ENCODE peak calls at places on chromosome 1, in nine cellular contexts. One of them, this sample, is unnamed.

GRCh38 chr1:145927073-145927886 is at the start of gene RBM8A:
- DNase-seq in HS-27A: peak; percentile 96
- DNase-seq in activated CD4-positive, alpha-beta memory T cell treated with anti-CD3 and anti-CD28 coated beads, Interleukin-2, amount 10 ng/mL, durations not matched to agents 7 days and 5 days: peak; percentile 97
- DNase-seq in aorta: peak; percentile 95
- DNase-seq in GF-D8: peak; percentile 96
- DNase-seq in stimulated activated CD8-positive, alpha-beta memory T cell treated with anti-CD3 and anti-CD28 coated beads, Interleukin-15, amount 100 ng/mL, for 24 hours: peak; percentile 59
- DNase-seq in activated T-cell treated with anti-CD3 and anti-CD28 coated beads for 1 hour: peak; percentile 83
- DNase-seq in NCI-H82: peak; percentile 99
- DNase-seq in naive thymus-derived CD4-positive, alpha-beta T cell: peak; percentile 98
- DNase-seq in this sample: peak; percentile 66

GRCh38 chr1:30707412-30708360 is 15.7 kb downstream of the MATN1 start:
- DNase-seq in HS-27A: peak; percentile 20
- DNase-seq in activated CD4-positive, alpha-beta memory T cell treated with anti-CD3 and anti-CD28 coated beads, Interleukin-2, amount 10 ng/mL, durations not matched to agents 7 days and 5 days: peak; percentile 60
- DNase-seq in aorta: peak; percentile 90
- DNase-seq in GF-D8: no peak
- DNase-seq in stimulated activated CD8-positive, alpha-beta memory T cell treated with anti-CD3 and anti-CD28 coated beads, Interleukin-15, amount 100 ng/mL, for 24 hours: peak; percentile 16
- DNase-seq in activated T-cell treated with anti-CD3 and anti-CD28 coated beads for 1 hour: peak; percentile 41
- DNase-seq in NCI-H82: peak; percentile 99
- DNase-seq in naive thymus-derived CD4-positive, alpha-beta T cell: peak; percentile 56
- DNase-seq in this sample: peak; percentile 64

GRCh38 chr1:204350857-204351573 is 8.7 kb downstream of the PLEKHA6 start:
- DNase-seq in HS-27A: no peak
- DNase-seq in activated CD4-positive, alpha-beta memory T cell treated with anti-CD3 and anti-CD28 coated beads, Interleukin-2, amount 10 ng/mL, durations not matched to agents 7 days and 5 days: no peak
- DNase-seq in aorta: peak; percentile 93
- DNase-seq in GF-D8: no peak
- DNase-seq in stimulated activated CD8-positive, alpha-beta memory T cell treated with anti-CD3 and anti-CD28 coated beads, Interleukin-15, amount 100 ng/mL, for 24 hours: no peak
- DNase-seq in activated T-cell treated with anti-CD3 and anti-CD28 coated beads for 1 hour: no peak
- DNase-seq in NCI-H82: peak; percentile 78
- DNase-seq in naive thymus-derived CD4-positive, alpha-beta T cell: no peak
- DNase-seq in this sample: peak; percentile 81

GRCh38 chr1:20486457-20487235 is 636 bp upstream of the CAMK2N1 start:
- DNase-seq in HS-27A: no peak
- DNase-seq in activated CD4-positive, alpha-beta memory T cell treated with anti-CD3 and anti-CD28 coated beads, Interleukin-2, amount 10 ng/mL, durations not matched to agents 7 days and 5 days: no peak
- DNase-seq in aorta: peak; percentile 89
- DNase-seq in GF-D8: no peak
- DNase-seq in stimulated activated CD8-positive, alpha-beta memory T cell treated with anti-CD3 and anti-CD28 coated beads, Interleukin-15, amount 100 ng/mL, for 24 hours: no peak
- DNase-seq in activated T-cell treated with anti-CD3 and anti-CD28 coated beads for 1 hour: no peak
- DNase-seq in NCI-H82: peak; percentile 85
- DNase-seq in naive thymus-derived CD4-positive, alpha-beta T cell: no peak
- DNase-seq in this sample: peak; percentile 79

GRCh38 chr1:241817331-241817792 is 30.6 kb upstream of the EXO1 start:
- DNase-seq in HS-27A: no peak
- DNase-seq in activated CD4-positive, alpha-beta memory T cell treated with anti-CD3 and anti-CD28 coated beads, Interleukin-2, amount 10 ng/mL, durations not matched to agents 7 days and 5 days: no peak
- DNase-seq in aorta: no peak
- DNase-seq in GF-D8: no peak
- DNase-seq in stimulated activated CD8-positive, alpha-beta memory T cell treated with anti-CD3 and anti-CD28 coated beads, Interleukin-15, amount 100 ng/mL, for 24 hours: no peak
- DNase-seq in activated T-cell treated with anti-CD3 and anti-CD28 coated beads for 1 hour: no peak
- DNase-seq in NCI-H82: no peak
- DNase-seq in naive thymus-derived CD4-positive, alpha-beta T cell: no peak
- DNase-seq in this sample: no peak

GRCh38 chr1:110607663-110608230 is 1.6 kb upstream of the KCNA2 start:
- DNase-seq in HS-27A: no peak
- DNase-seq in activated CD4-positive, alpha-beta memory T cell treated with anti-CD3 and anti-CD28 coated beads, Interleukin-2, amount 10 ng/mL, durations not matched to agents 7 days and 5 days: no peak
- DNase-seq in aorta: no peak
- DNase-seq in GF-D8: no peak
- DNase-seq in stimulated activated CD8-positive, alpha-beta memory T cell treated with anti-CD3 and anti-CD28 coated beads, Interleukin-15, amount 100 ng/mL, for 24 hours: no peak
- DNase-seq in activated T-cell treated with anti-CD3 and anti-CD28 coated beads for 1 hour: no peak
- DNase-seq in NCI-H82: no peak
- DNase-seq in naive thymus-derived CD4-positive, alpha-beta T cell: no peak
- DNase-seq in this sample: no peak

GRCh38 chr1:202144510-202145324 is at the start of gene ARL8A:
- DNase-seq in HS-27A: no peak
- DNase-seq in activated CD4-positive, alpha-beta memory T cell treated with anti-CD3 and anti-CD28 coated beads, Interleukin-2, amount 10 ng/mL, durations not matched to agents 7 days and 5 days: peak; percentile 78
- DNase-seq in aorta: peak; percentile 92
- DNase-seq in GF-D8: no peak
- DNase-seq in stimulated activated CD8-positive, alpha-beta memory T cell treated with anti-CD3 and anti-CD28 coated beads, Interleukin-15, amount 100 ng/mL, for 24 hours: no peak
- DNase-seq in activated T-cell treated with anti-CD3 and anti-CD28 coated beads for 1 hour: peak; percentile 57
- DNase-seq in NCI-H82: peak; percentile 77
- DNase-seq in naive thymus-derived CD4-positive, alpha-beta T cell: peak; percentile 60
- DNase-seq in this sample: peak; percentile 83

GRCh38 chr1:12572506-12572905 is 45.5 kb downstream of the DHRS3 start:
- DNase-seq in HS-27A: no peak
- DNase-seq in activated CD4-positive, alpha-beta memory T cell treated with anti-CD3 and anti-CD28 coated beads, Interleukin-2, amount 10 ng/mL, durations not matched to agents 7 days and 5 days: no peak
- DNase-seq in aorta: no peak
- DNase-seq in GF-D8: no peak
- DNase-seq in stimulated activated CD8-positive, alpha-beta memory T cell treated with anti-CD3 and anti-CD28 coated beads, Interleukin-15, amount 100 ng/mL, for 24 hours: no peak
- DNase-seq in activated T-cell treated with anti-CD3 and anti-CD28 coated beads for 1 hour: no peak
- DNase-seq in NCI-H82: no peak
- DNase-seq in naive thymus-derived CD4-positive, alpha-beta T cell: no peak
- DNase-seq in this sample: no peak

GRCh38 chr1:245448858-245449534 is 294.2 kb downstream of the KIF26B start:
- DNase-seq in HS-27A: no peak
- DNase-seq in activated CD4-positive, alpha-beta memory T cell treated with anti-CD3 and anti-CD28 coated beads, Interleukin-2, amount 10 ng/mL, durations not matched to agents 7 days and 5 days: no peak
- DNase-seq in aorta: no peak
- DNase-seq in GF-D8: no peak
- DNase-seq in stimulated activated CD8-positive, alpha-beta memory T cell treated with anti-CD3 and anti-CD28 coated beads, Interleukin-15, amount 100 ng/mL, for 24 hours: no peak
- DNase-seq in activated T-cell treated with anti-CD3 and anti-CD28 coated beads for 1 hour: no peak
- DNase-seq in NCI-H82: no peak
- DNase-seq in naive thymus-derived CD4-positive, alpha-beta T cell: no peak
- DNase-seq in this sample: no peak

GRCh38 chr1:33916786-33917185 is 52.9 kb downstream of the HMGB4 start:
- DNase-seq in HS-27A: no peak
- DNase-seq in activated CD4-positive, alpha-beta memory T cell treated with anti-CD3 and anti-CD28 coated beads, Interleukin-2, amount 10 ng/mL, durations not matched to agents 7 days and 5 days: no peak
- DNase-seq in aorta: no peak
- DNase-seq in GF-D8: no peak
- DNase-seq in stimulated activated CD8-positive, alpha-beta memory T cell treated with anti-CD3 and anti-CD28 coated beads, Interleukin-15, amount 100 ng/mL, for 24 hours: no peak
- DNase-seq in activated T-cell treated with anti-CD3 and anti-CD28 coated beads for 1 hour: no peak
- DNase-seq in NCI-H82: no peak
- DNase-seq in naive thymus-derived CD4-positive, alpha-beta T cell: no peak
- DNase-seq in this sample: no peak

GRCh38 chr1:220425852-220426251 is 102.1 kb upstream of the MARK1 start:
- DNase-seq in HS-27A: no peak
- DNase-seq in activated CD4-positive, alpha-beta memory T cell treated with anti-CD3 and anti-CD28 coated beads, Interleukin-2, amount 10 ng/mL, durations not matched to agents 7 days and 5 days: no peak
- DNase-seq in aorta: no peak
- DNase-seq in GF-D8: no peak
- DNase-seq in stimulated activated CD8-positive, alpha-beta memory T cell treated with anti-CD3 and anti-CD28 coated beads, Interleukin-15, amount 100 ng/mL, for 24 hours: no peak
- DNase-seq in activated T-cell treated with anti-CD3 and anti-CD28 coated beads for 1 hour: no peak
- DNase-seq in NCI-H82: no peak
- DNase-seq in naive thymus-derived CD4-positive, alpha-beta T cell: no peak
- DNase-seq in this sample: no peak

GRCh38 chr1:181043025-181043880 is 9.5 kb downstream of the MR1 start:
- DNase-seq in HS-27A: no peak
- DNase-seq in activated CD4-positive, alpha-beta memory T cell treated with anti-CD3 and anti-CD28 coated beads, Interleukin-2, amount 10 ng/mL, durations not matched to agents 7 days and 5 days: no peak
- DNase-seq in aorta: no peak
- DNase-seq in GF-D8: peak; percentile 89
- DNase-seq in stimulated activated CD8-positive, alpha-beta memory T cell treated with anti-CD3 and anti-CD28 coated beads, Interleukin-15, amount 100 ng/mL, for 24 hours: no peak
- DNase-seq in activated T-cell treated with anti-CD3 and anti-CD28 coated beads for 1 hour: no peak
- DNase-seq in NCI-H82: peak; percentile 36
- DNase-seq in naive thymus-derived CD4-positive, alpha-beta T cell: no peak
- DNase-seq in this sample: no peak

GRCh38 chr1:151259351-151259750 is 4.8 kb downstream of the PSMD4 start:
- DNase-seq in HS-27A: no peak
- DNase-seq in activated CD4-positive, alpha-beta memory T cell treated with anti-CD3 and anti-CD28 coated beads, Interleukin-2, amount 10 ng/mL, durations not matched to agents 7 days and 5 days: no peak
- DNase-seq in aorta: no peak
- DNase-seq in GF-D8: no peak
- DNase-seq in stimulated activated CD8-positive, alpha-beta memory T cell treated with anti-CD3 and anti-CD28 coated beads, Interleukin-15, amount 100 ng/mL, for 24 hours: no peak
- DNase-seq in activated T-cell treated with anti-CD3 and anti-CD28 coated beads for 1 hour: no peak
- DNase-seq in NCI-H82: no peak
- DNase-seq in naive thymus-derived CD4-positive, alpha-beta T cell: no peak
- DNase-seq in this sample: no peak

GRCh38 chr1:2451744-2452582 is 24.1 kb upstream of the PLCH2 start:
- DNase-seq in HS-27A: peak; percentile 82
- DNase-seq in activated CD4-positive, alpha-beta memory T cell treated with anti-CD3 and anti-CD28 coated beads, Interleukin-2, amount 10 ng/mL, durations not matched to agents 7 days and 5 days: no peak
- DNase-seq in aorta: no peak
- DNase-seq in GF-D8: no peak
- DNase-seq in stimulated activated CD8-positive, alpha-beta memory T cell treated with anti-CD3 and anti-CD28 coated beads, Interleukin-15, amount 100 ng/mL, for 24 hours: no peak
- DNase-seq in activated T-cell treated with anti-CD3 and anti-CD28 coated beads for 1 hour: no peak
- DNase-seq in NCI-H82: peak; percentile 87
- DNase-seq in naive thymus-derived CD4-positive, alpha-beta T cell: no peak
- DNase-seq in this sample: no peak

GRCh38 chr1:206766251-206766856 is 4.2 kb upstream of the IL19 start:
- DNase-seq in HS-27A: peak; percentile 45
- DNase-seq in activated CD4-positive, alpha-beta memory T cell treated with anti-CD3 and anti-CD28 coated beads, Interleukin-2, amount 10 ng/mL, durations not matched to agents 7 days and 5 days: peak; percentile 85
- DNase-seq in aorta: peak; percentile 79
- DNase-seq in GF-D8: no peak
- DNase-seq in stimulated activated CD8-positive, alpha-beta memory T cell treated with anti-CD3 and anti-CD28 coated beads, Interleukin-15, amount 100 ng/mL, for 24 hours: no peak
- DNase-seq in activated T-cell treated with anti-CD3 and anti-CD28 coated beads for 1 hour: peak; percentile 50
- DNase-seq in NCI-H82: peak; percentile 91
- DNase-seq in naive thymus-derived CD4-positive, alpha-beta T cell: peak; percentile 73
- DNase-seq in this sample: no peak

GRCh38 chr1:36624466-36624865 is 141.8 kb upstream of the CSF3R start:
- DNase-seq in HS-27A: no peak
- DNase-seq in activated CD4-positive, alpha-beta memory T cell treated with anti-CD3 and anti-CD28 coated beads, Interleukin-2, amount 10 ng/mL, durations not matched to agents 7 days and 5 days: no peak
- DNase-seq in aorta: no peak
- DNase-seq in GF-D8: no peak
- DNase-seq in stimulated activated CD8-positive, alpha-beta memory T cell treated with anti-CD3 and anti-CD28 coated beads, Interleukin-15, amount 100 ng/mL, for 24 hours: no peak
- DNase-seq in activated T-cell treated with anti-CD3 and anti-CD28 coated beads for 1 hour: no peak
- DNase-seq in NCI-H82: no peak
- DNase-seq in naive thymus-derived CD4-positive, alpha-beta T cell: no peak
- DNase-seq in this sample: no peak

GRCh38 chr1:160205974-160206369 is 788 bp downstream of the PEA15 start:
- DNase-seq in HS-27A: peak; percentile 68
- DNase-seq in activated CD4-positive, alpha-beta memory T cell treated with anti-CD3 and anti-CD28 coated beads, Interleukin-2, amount 10 ng/mL, durations not matched to agents 7 days and 5 days: peak; percentile 56
- DNase-seq in aorta: peak; percentile 86
- DNase-seq in GF-D8: no peak
- DNase-seq in stimulated activated CD8-positive, alpha-beta memory T cell treated with anti-CD3 and anti-CD28 coated beads, Interleukin-15, amount 100 ng/mL, for 24 hours: peak; percentile 15
- DNase-seq in activated T-cell treated with anti-CD3 and anti-CD28 coated beads for 1 hour: peak; percentile 26
- DNase-seq in NCI-H82: peak; percentile 55
- DNase-seq in naive thymus-derived CD4-positive, alpha-beta T cell: peak; percentile 39
- DNase-seq in this sample: peak; percentile 71

GRCh38 chr1:218616681-218617080 is 271.5 kb downstream of the TGFB2 start:
- DNase-seq in HS-27A: no peak
- DNase-seq in activated CD4-positive, alpha-beta memory T cell treated with anti-CD3 and anti-CD28 coated beads, Interleukin-2, amount 10 ng/mL, durations not matched to agents 7 days and 5 days: no peak
- DNase-seq in aorta: no peak
- DNase-seq in GF-D8: no peak
- DNase-seq in stimulated activated CD8-positive, alpha-beta memory T cell treated with anti-CD3 and anti-CD28 coated beads, Interleukin-15, amount 100 ng/mL, for 24 hours: no peak
- DNase-seq in activated T-cell treated with anti-CD3 and anti-CD28 coated beads for 1 hour: no peak
- DNase-seq in NCI-H82: no peak
- DNase-seq in naive thymus-derived CD4-positive, alpha-beta T cell: no peak
- DNase-seq in this sample: no peak

GRCh38 chr1:234963180-234963903 is 165.3 kb downstream of the TOMM20 start:
- DNase-seq in HS-27A: peak; percentile 58
- DNase-seq in activated CD4-positive, alpha-beta memory T cell treated with anti-CD3 and anti-CD28 coated beads, Interleukin-2, amount 10 ng/mL, durations not matched to agents 7 days and 5 days: peak; percentile 92
- DNase-seq in aorta: peak; percentile 90
- DNase-seq in GF-D8: peak; percentile 100
- DNase-seq in stimulated activated CD8-positive, alpha-beta memory T cell treated with anti-CD3 and anti-CD28 coated beads, Interleukin-15, amount 100 ng/mL, for 24 hours: peak; percentile 70
- DNase-seq in activated T-cell treated with anti-CD3 and anti-CD28 coated beads for 1 hour: peak; percentile 67
- DNase-seq in NCI-H82: no peak
- DNase-seq in naive thymus-derived CD4-positive, alpha-beta T cell: peak; percentile 76
- DNase-seq in this sample: no peak

GRCh38 chr1:206895320-206895719 is 1.9 kb upstream of the IL24 start:
- DNase-seq in HS-27A: no peak
- DNase-seq in activated CD4-positive, alpha-beta memory T cell treated with anti-CD3 and anti-CD28 coated beads, Interleukin-2, amount 10 ng/mL, durations not matched to agents 7 days and 5 days: no peak
- DNase-seq in aorta: no peak
- DNase-seq in GF-D8: no peak
- DNase-seq in stimulated activated CD8-positive, alpha-beta memory T cell treated with anti-CD3 and anti-CD28 coated beads, Interleukin-15, amount 100 ng/mL, for 24 hours: no peak
- DNase-seq in activated T-cell treated with anti-CD3 and anti-CD28 coated beads for 1 hour: no peak
- DNase-seq in NCI-H82: no peak
- DNase-seq in naive thymus-derived CD4-positive, alpha-beta T cell: no peak
- DNase-seq in this sample: no peak

GRCh38 chr1:215473943-215474342 is 93.2 kb upstream of the KCTD3 start:
- DNase-seq in HS-27A: no peak
- DNase-seq in activated CD4-positive, alpha-beta memory T cell treated with anti-CD3 and anti-CD28 coated beads, Interleukin-2, amount 10 ng/mL, durations not matched to agents 7 days and 5 days: no peak
- DNase-seq in aorta: no peak
- DNase-seq in GF-D8: no peak
- DNase-seq in stimulated activated CD8-positive, alpha-beta memory T cell treated with anti-CD3 and anti-CD28 coated beads, Interleukin-15, amount 100 ng/mL, for 24 hours: no peak
- DNase-seq in activated T-cell treated with anti-CD3 and anti-CD28 coated beads for 1 hour: no peak
- DNase-seq in NCI-H82: peak; percentile 58
- DNase-seq in naive thymus-derived CD4-positive, alpha-beta T cell: no peak
- DNase-seq in this sample: no peak

GRCh38 chr1:113782451-113782850 is 23.2 kb upstream of the PHTF1 start:
- DNase-seq in HS-27A: no peak
- DNase-seq in activated CD4-positive, alpha-beta memory T cell treated with anti-CD3 and anti-CD28 coated beads, Interleukin-2, amount 10 ng/mL, durations not matched to agents 7 days and 5 days: no peak
- DNase-seq in aorta: no peak
- DNase-seq in GF-D8: no peak
- DNase-seq in stimulated activated CD8-positive, alpha-beta memory T cell treated with anti-CD3 and anti-CD28 coated beads, Interleukin-15, amount 100 ng/mL, for 24 hours: no peak
- DNase-seq in activated T-cell treated with anti-CD3 and anti-CD28 coated beads for 1 hour: no peak
- DNase-seq in NCI-H82: no peak
- DNase-seq in naive thymus-derived CD4-positive, alpha-beta T cell: no peak
- DNase-seq in this sample: no peak

GRCh38 chr1:205585169-205585834 is 46.5 kb downstream of the ELK4 start:
- DNase-seq in HS-27A: no peak
- DNase-seq in activated CD4-positive, alpha-beta memory T cell treated with anti-CD3 and anti-CD28 coated beads, Interleukin-2, amount 10 ng/mL, durations not matched to agents 7 days and 5 days: no peak
- DNase-seq in aorta: peak; percentile 19
- DNase-seq in GF-D8: no peak
- DNase-seq in stimulated activated CD8-positive, alpha-beta memory T cell treated with anti-CD3 and anti-CD28 coated beads, Interleukin-15, amount 100 ng/mL, for 24 hours: no peak
- DNase-seq in activated T-cell treated with anti-CD3 and anti-CD28 coated beads for 1 hour: no peak
- DNase-seq in NCI-H82: no peak
- DNase-seq in naive thymus-derived CD4-positive, alpha-beta T cell: no peak
- DNase-seq in this sample: no peak

GRCh38 chr1:54279457-54279856 is 79.5 kb downstream of the MRPL37 start:
- DNase-seq in HS-27A: no peak
- DNase-seq in activated CD4-positive, alpha-beta memory T cell treated with anti-CD3 and anti-CD28 coated beads, Interleukin-2, amount 10 ng/mL, durations not matched to agents 7 days and 5 days: no peak
- DNase-seq in aorta: no peak
- DNase-seq in GF-D8: no peak
- DNase-seq in stimulated activated CD8-positive, alpha-beta memory T cell treated with anti-CD3 and anti-CD28 coated beads, Interleukin-15, amount 100 ng/mL, for 24 hours: no peak
- DNase-seq in activated T-cell treated with anti-CD3 and anti-CD28 coated beads for 1 hour: no peak
- DNase-seq in NCI-H82: no peak
- DNase-seq in naive thymus-derived CD4-positive, alpha-beta T cell: no peak
- DNase-seq in this sample: no peak

GRCh38 chr1:202586018-202586821 is 124.0 kb downstream of the SYT2 start:
- DNase-seq in HS-27A: no peak
- DNase-seq in activated CD4-positive, alpha-beta memory T cell treated with anti-CD3 and anti-CD28 coated beads, Interleukin-2, amount 10 ng/mL, durations not matched to agents 7 days and 5 days: no peak
- DNase-seq in aorta: no peak
- DNase-seq in GF-D8: no peak
- DNase-seq in stimulated activated CD8-positive, alpha-beta memory T cell treated with anti-CD3 and anti-CD28 coated beads, Interleukin-15, amount 100 ng/mL, for 24 hours: no peak
- DNase-seq in activated T-cell treated with anti-CD3 and anti-CD28 coated beads for 1 hour: no peak
- DNase-seq in NCI-H82: no peak
- DNase-seq in naive thymus-derived CD4-positive, alpha-beta T cell: no peak
- DNase-seq in this sample: no peak

GRCh38 chr1:191831572-191831971 is 326.7 kb upstream of the RGS18 start:
- DNase-seq in HS-27A: no peak
- DNase-seq in activated CD4-positive, alpha-beta memory T cell treated with anti-CD3 and anti-CD28 coated beads, Interleukin-2, amount 10 ng/mL, durations not matched to agents 7 days and 5 days: no peak
- DNase-seq in aorta: no peak
- DNase-seq in GF-D8: no peak
- DNase-seq in stimulated activated CD8-positive, alpha-beta memory T cell treated with anti-CD3 and anti-CD28 coated beads, Interleukin-15, amount 100 ng/mL, for 24 hours: no peak
- DNase-seq in activated T-cell treated with anti-CD3 and anti-CD28 coated beads for 1 hour: no peak
- DNase-seq in NCI-H82: peak; percentile 81
- DNase-seq in naive thymus-derived CD4-positive, alpha-beta T cell: no peak
- DNase-seq in this sample: no peak

GRCh38 chr1:154353460-154353904 is 28.2 kb downstream of the ATP8B2 start:
- DNase-seq in HS-27A: no peak
- DNase-seq in activated CD4-positive, alpha-beta memory T cell treated with anti-CD3 and anti-CD28 coated beads, Interleukin-2, amount 10 ng/mL, durations not matched to agents 7 days and 5 days: peak; percentile 49
- DNase-seq in aorta: no peak
- DNase-seq in GF-D8: peak; percentile 19
- DNase-seq in stimulated activated CD8-positive, alpha-beta memory T cell treated with anti-CD3 and anti-CD28 coated beads, Interleukin-15, amount 100 ng/mL, for 24 hours: no peak
- DNase-seq in activated T-cell treated with anti-CD3 and anti-CD28 coated beads for 1 hour: no peak
- DNase-seq in NCI-H82: peak; percentile 21
- DNase-seq in naive thymus-derived CD4-positive, alpha-beta T cell: no peak
- DNase-seq in this sample: no peak

GRCh38 chr1:93735722-93736121 is 54.1 kb upstream of the BCAR3 start:
- DNase-seq in HS-27A: peak; percentile 96
- DNase-seq in activated CD4-positive, alpha-beta memory T cell treated with anti-CD3 and anti-CD28 coated beads, Interleukin-2, amount 10 ng/mL, durations not matched to agents 7 days and 5 days: no peak
- DNase-seq in aorta: no peak
- DNase-seq in GF-D8: no peak
- DNase-seq in stimulated activated CD8-positive, alpha-beta memory T cell treated with anti-CD3 and anti-CD28 coated beads, Interleukin-15, amount 100 ng/mL, for 24 hours: no peak
- DNase-seq in activated T-cell treated with anti-CD3 and anti-CD28 coated beads for 1 hour: no peak
- DNase-seq in NCI-H82: no peak
- DNase-seq in naive thymus-derived CD4-positive, alpha-beta T cell: no peak
- DNase-seq in this sample: no peak

GRCh38 chr1:38208720-38209632 is 162.4 kb upstream of the POU3F1 start:
- DNase-seq in HS-27A: no peak
- DNase-seq in activated CD4-positive, alpha-beta memory T cell treated with anti-CD3 and anti-CD28 coated beads, Interleukin-2, amount 10 ng/mL, durations not matched to agents 7 days and 5 days: no peak
- DNase-seq in aorta: no peak
- DNase-seq in GF-D8: no peak
- DNase-seq in stimulated activated CD8-positive, alpha-beta memory T cell treated with anti-CD3 and anti-CD28 coated beads, Interleukin-15, amount 100 ng/mL, for 24 hours: no peak
- DNase-seq in activated T-cell treated with anti-CD3 and anti-CD28 coated beads for 1 hour: no peak
- DNase-seq in NCI-H82: peak; percentile 86
- DNase-seq in naive thymus-derived CD4-positive, alpha-beta T cell: no peak
- DNase-seq in this sample: no peak

GRCh38 chr1:197268012-197268411 is at the start of gene CRB1:
- DNase-seq in HS-27A: no peak
- DNase-seq in activated CD4-positive, alpha-beta memory T cell treated with anti-CD3 and anti-CD28 coated beads, Interleukin-2, amount 10 ng/mL, durations not matched to agents 7 days and 5 days: no peak
- DNase-seq in aorta: no peak
- DNase-seq in GF-D8: no peak
- DNase-seq in stimulated activated CD8-positive, alpha-beta memory T cell treated with anti-CD3 and anti-CD28 coated beads, Interleukin-15, amount 100 ng/mL, for 24 hours: no peak
- DNase-seq in activated T-cell treated with anti-CD3 and anti-CD28 coated beads for 1 hour: no peak
- DNase-seq in NCI-H82: peak; percentile 91
- DNase-seq in naive thymus-derived CD4-positive, alpha-beta T cell: no peak
- DNase-seq in this sample: no peak

GRCh38 chr1:77475631-77476030 is 193.8 kb downstream of the AK5 start:
- DNase-seq in HS-27A: no peak
- DNase-seq in activated CD4-positive, alpha-beta memory T cell treated with anti-CD3 and anti-CD28 coated beads, Interleukin-2, amount 10 ng/mL, durations not matched to agents 7 days and 5 days: no peak
- DNase-seq in aorta: no peak
- DNase-seq in GF-D8: no peak
- DNase-seq in stimulated activated CD8-positive, alpha-beta memory T cell treated with anti-CD3 and anti-CD28 coated beads, Interleukin-15, amount 100 ng/mL, for 24 hours: no peak
- DNase-seq in activated T-cell treated with anti-CD3 and anti-CD28 coated beads for 1 hour: no peak
- DNase-seq in NCI-H82: no peak
- DNase-seq in naive thymus-derived CD4-positive, alpha-beta T cell: no peak
- DNase-seq in this sample: no peak